ENCODE peak calls at places on chromosome 22, in six cellular contexts. Z is AG04450, F is HFF-Myc, Y is AG10803, N is HL-60, W is body of pancreas. V is an unnamed sample.

GRCh38 chr22:47049078-47049609 is 286.7 kb downstream of the TBC1D22A start:
- DNase-seq in Z (no peak), Y (no peak), F (no peak), N (no peak), W (no peak), V (no peak)

GRCh38 chr22:34334893-34335292 is 414.6 kb upstream of the LARGE1 start:
- DNase-seq in Z (no peak), Y (no peak), W (no peak), F (no peak), N (no peak), V (no peak)

GRCh38 chr22:36871669-36872081 is 10.9 kb downstream of the NCF4 start:
- DNase-seq in F (no peak), Y (no peak), N (no peak), Z (no peak), W (no peak), V (no peak)

GRCh38 chr22:45316796-45317526 is 7.2 kb downstream of the FAM118A start:
- DNase-seq in F (no peak), Z (no peak), Y (no peak), W (no peak), N (no peak), V (no peak)

GRCh38 chr22:50584106-50585096 is 1.8 kb upstream of the CHKB start:
- DNase-seq in Y (no peak), Z (no peak), F (no peak), N (no peak), W (no peak), V (no peak)

GRCh38 chr22:44845191-44845590 is 92.8 kb downstream of the ARHGAP8 start:
- DNase-seq in Y (no peak), Z (no peak), N (no peak), F (no peak), W (no peak), V (no peak)

GRCh38 chr22:37905534-37906363 is at the start of gene MICALL1:
- DNase-seq in N (peak), W (peak), F (no peak), Z (no peak), Y (peak), V (no peak)

GRCh38 chr22:44646668-44647067 is 55.3 kb upstream of the PRR5 start:
- DNase-seq in F (no peak), N (no peak), Y (no peak), W (no peak), Z (no peak), V (no peak)

GRCh38 chr22:46267431-46268279 is at the start of gene TTC38:
- DNase-seq in N (peak), W (peak), Z (no peak), Y (peak), F (no peak), V (peak)

GRCh38 chr22:20027966-20028854 is 7.3 kb downstream of the TANGO2 start:
- DNase-seq in W (no peak), Z (no peak), N (no peak), F (no peak), Y (no peak), V (no peak)
- TF ChIP-seq CTCF in W (peak), Z (peak), N (no peak), F (peak), Y (peak), V (peak)

GRCh38 chr22:24285245-24285644 is 14.6 kb downstream of the SPECC1L start:
- DNase-seq in Z (no peak), N (no peak), F (no peak), W (no peak), Y (peak), V (no peak)

GRCh38 chr22:24291538-24292201 is 21.0 kb downstream of the SPECC1L start:
- DNase-seq in F (no peak), Z (no peak), N (no peak), W (no peak), Y (no peak), V (no peak)

GRCh38 chr22:24290459-24290858 is 19.8 kb downstream of the SPECC1L start:
- DNase-seq in N (no peak), Y (peak), W (no peak), Z (no peak), F (no peak), V (no peak)

GRCh38 chr22:24289138-24289537 is 18.5 kb downstream of the SPECC1L start:
- DNase-seq in W (no peak), N (no peak), Z (peak), Y (peak), F (peak), V (peak)

DNA sequence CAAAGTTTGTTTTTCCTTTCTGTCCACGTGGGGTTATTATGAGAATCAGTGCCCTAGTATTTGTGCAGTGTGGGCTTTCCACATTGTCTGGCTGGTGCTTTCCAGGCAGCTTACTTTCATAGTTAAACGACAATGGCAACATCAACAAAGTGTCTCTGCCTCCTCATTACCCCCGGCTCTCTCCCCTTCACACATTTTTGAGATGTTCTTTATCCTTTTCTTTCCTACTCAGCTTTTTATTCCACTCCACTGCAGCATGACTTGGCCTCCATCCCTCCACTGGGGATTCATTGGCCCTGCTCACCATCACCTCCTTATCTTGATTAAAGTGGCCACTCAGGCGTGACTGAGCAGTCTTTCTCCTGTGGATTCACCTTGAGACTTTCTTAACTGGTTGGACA is 19.1 kb downstream of the SPECC1L start:
- DNase-seq in Z (no peak), F (no peak), Y (no peak), W (no peak), N (no peak), V (no peak)
- H3K4me3 ChIP-seq in Z (no peak), F (no peak), Y (peak), W (no peak), N (no peak), V (no peak)

GRCh38 chr22:21033895-21034294 is 1.5 kb upstream of the SLC7A4 start:
- DNase-seq in W (no peak), Y (peak), F (no peak), Z (no peak), N (no peak), V (no peak)

GRCh38 chr22:21031545-21032036 is 770 bp downstream of the SLC7A4 start:
- DNase-seq in Y (no peak), F (no peak), W (no peak), N (no peak), Z (no peak), V (no peak)

GRCh38 chr22:21034989-21035388 is 2.6 kb upstream of the SLC7A4 start:
- DNase-seq in Z (no peak), N (no peak), Y (no peak), W (no peak), F (no peak), V (no peak)

GRCh38 chr22:21032037-21032842 is at the start of gene SLC7A4:
- DNase-seq in Z (no peak), W (no peak), N (no peak), Y (no peak), F (no peak), V (no peak)

GRCh38 chr22:21032843-21033688 is 705 bp upstream of the SLC7A4 start:
- DNase-seq in Y (peak), N (no peak), Z (no peak), W (no peak), F (no peak), V (no peak)
- TF ChIP-seq CTCF in Y (no peak), N (no peak), Z (no peak), W (no peak), F (no peak), V (no peak)

GRCh38 chr22:27245056-27245455 is 556.5 kb downstream of the MN1 start:
- DNase-seq in Y (no peak), Z (no peak), F (no peak), W (no peak), N (no peak), V (no peak)

GRCh38 chr22:27250418-27250817 is 551.1 kb downstream of the MN1 start:
- DNase-seq in W (no peak), N (no peak), Z (no peak), F (no peak), Y (no peak), V (no peak)

GRCh38 chr22:27246558-27246957 is 555.0 kb downstream of the MN1 start:
- DNase-seq in F (no peak), N (no peak), Y (no peak), Z (no peak), W (no peak), V (no peak)

GRCh38 chr22:27244328-27244727 is 557.2 kb downstream of the MN1 start:
- DNase-seq in W (no peak), N (no peak), F (no peak), Y (no peak), Z (no peak), V (no peak)

DNA sequence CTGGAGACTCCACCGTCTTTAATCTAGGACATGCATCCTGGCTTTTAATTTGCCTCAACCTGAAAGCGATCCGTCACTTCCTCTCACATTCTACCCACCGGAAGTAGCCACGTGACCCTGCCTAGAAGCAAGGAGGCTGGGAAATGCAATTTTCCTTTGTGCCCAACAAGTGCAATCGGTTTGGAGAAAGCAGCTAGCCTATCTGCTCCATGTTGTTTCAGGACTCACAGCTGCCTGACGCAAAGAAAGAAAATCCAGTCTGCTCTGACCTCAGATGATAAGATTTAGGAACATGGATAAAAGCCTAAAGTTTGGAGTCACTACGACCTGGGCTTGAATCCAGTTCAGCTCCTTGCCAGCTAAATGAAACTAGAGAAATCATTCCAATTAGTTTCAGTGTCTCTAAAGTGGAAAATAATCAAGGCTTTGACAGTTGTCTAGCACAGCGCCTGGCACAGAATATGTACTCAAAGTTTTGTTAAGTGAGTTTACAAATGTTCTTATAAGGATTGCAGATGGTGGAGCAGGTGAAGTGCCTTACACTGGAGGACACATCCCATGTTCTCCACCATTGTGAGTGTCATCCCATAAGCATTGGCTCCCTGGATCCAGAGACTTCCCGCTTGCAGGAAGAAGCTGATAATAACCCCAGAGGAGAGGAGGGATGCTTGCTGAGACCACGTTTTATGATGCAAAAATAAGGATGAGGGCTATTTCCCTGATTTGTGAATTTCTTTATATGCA is 553.7 kb downstream of the MN1 start:
- DNase-seq in Y (peak), N (no peak), F (no peak), W (peak), Z (no peak), V (no peak)
- H3K4me3 ChIP-seq in Y (no peak), N (no peak), F (no peak), W (no peak), Z (no peak), V (no peak)

GRCh38 chr22:32564170-32565001 is 89.8 kb downstream of the FBXO7 start:
- DNase-seq in W (no peak), Y (peak), N (no peak), F (no peak), Z (no peak), V (no peak)

GRCh38 chr22:32562916-32563315 is 88.3 kb downstream of the FBXO7 start:
- DNase-seq in Y (no peak), W (no peak), Z (no peak), F (no peak), N (no peak), V (no peak)

GRCh38 chr22:32571764-32572163 is 97.2 kb downstream of the FBXO7 start:
- DNase-seq in N (no peak), F (no peak), Z (no peak), W (no peak), Y (no peak), V (no peak)

GRCh38 chr22:32565002-32565339 is 90.4 kb downstream of the FBXO7 start:
- DNase-seq in Y (no peak), F (no peak), N (no peak), Z (no peak), W (no peak), V (no peak)

DNA sequence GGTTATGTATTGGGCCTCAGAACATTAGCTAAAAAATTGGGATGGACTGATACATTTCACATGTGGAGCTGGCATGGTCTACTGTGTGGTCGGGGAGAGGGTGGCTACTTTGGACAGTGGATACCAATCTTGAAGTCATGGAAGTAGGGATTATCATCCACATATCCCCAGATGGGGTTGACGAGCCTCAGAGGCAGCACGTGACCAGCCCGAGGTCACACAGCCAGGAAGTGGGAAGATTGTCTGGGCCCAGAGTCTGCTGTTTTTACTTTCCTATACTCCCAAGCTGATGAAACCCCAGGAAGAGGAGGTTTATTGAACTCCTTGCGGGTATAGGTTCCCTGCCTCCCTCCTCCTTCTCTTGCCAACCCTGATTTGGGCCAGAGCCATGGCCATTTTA is 92.9 kb downstream of the FBXO7 start:
- DNase-seq in Y (no peak), W (no peak), F (no peak), Z (no peak), N (no peak), V (no peak)
- TF ChIP-seq CTCF in Y (no peak), W (no peak), F (no peak), Z (no peak), N (no peak), V (no peak)

GRCh38 chr22:18032455-18033101 is 8.2 kb upstream of the MICAL3 start:
- DNase-seq in F (peak), Y (peak), W (no peak), Z (no peak), N (no peak), V (no peak)

GRCh38 chr22:18029686-18030267 is 5.4 kb upstream of the MICAL3 start:
- DNase-seq in Y (no peak), W (no peak), Z (no peak), N (no peak), F (no peak), V (no peak)

GRCh38 chr22:18033204-18033998 is 9.0 kb upstream of the MICAL3 start:
- DNase-seq in Z (no peak), F (no peak), Y (peak), W (no peak), N (no peak), V (no peak)

GRCh38 chr22:18034076-18034475 is 9.7 kb upstream of the MICAL3 start:
- DNase-seq in Y (no peak), N (no peak), Z (no peak), F (no peak), W (no peak), V (no peak)

GRCh38 chr22:18031670-18032454 is 7.5 kb upstream of the MICAL3 start:
- DNase-seq in W (peak), Z (peak), N (no peak), F (peak), Y (peak), V (peak)
- H3K4me3 ChIP-seq in W (no peak), Z (no peak), N (no peak), F (peak), Y (no peak), V (no peak)

V was measured in AG09309.